ENCODE peak calls at places on chromosomes 2 and 18, in four cellular contexts. Q is activated CD8-positive, alpha-beta T cell treated with anti-CD3 and anti-CD28 coated beads, Interleukin-2, amount 10 ng/mL, durations not matched to agents 7 days and 5 days; V is cortex of kidney; Z is pancreas. J is an unnamed sample.

GRCh38 chr18:6543330-6543908 is 128.7 kb upstream of the L3MBTL4 start:
- DNase-seq in Q (no peak), V (no peak), Z (no peak), J (peak; percentile 0)

GRCh38 chr18:80050797-80051196 is 16.6 kb downstream of the RBFA start:
- DNase-seq in Q (no peak), V (no peak), Z (no peak), J (no peak)

GRCh38 chr2:166417669-166418068 is 41.9 kb upstream of the SCN9A start:
- DNase-seq in Q (no peak), V (no peak), Z (no peak), J (no peak)

GRCh38 chr2:191070276-191070675 is 56.3 kb upstream of the STAT1 start:
- DNase-seq in Q (no peak), V (no peak), Z (no peak), J (no peak)

GRCh38 chr2:151553-152328 is 105.4 kb upstream of the FAM110C start:
- DNase-seq in Q (no peak), V (no peak), Z (no peak), J (no peak)

GRCh38 chr2:163734911-163735691 is 707 bp downstream of the FIGN start:
- DNase-seq in Q (no peak), V (no peak), Z (no peak), J (peak; percentile 44)

GRCh38 chr18:79395761-79396404 is at the start of gene NFATC1:
- DNase-seq in Q (peak; percentile 53), V (no peak), Z (peak; percentile 59), J (peak; percentile 33)

GRCh38 chr2:167943877-167944276 is 303.5 kb downstream of the STK39 start:
- DNase-seq in Q (no peak), V (no peak), Z (no peak), J (no peak)

GRCh38 chr2:100056478-100056877 is 85.9 kb downstream of the AFF3 start:
- DNase-seq in Q (no peak), V (no peak), Z (no peak), J (no peak)

GRCh38 chr2:100548771-100549170 is 14.0 kb upstream of the PDCL3 start:
- DNase-seq in Q (no peak), V (no peak), Z (no peak), J (no peak)

GRCh38 chr2:109348645-109349554 is 219.9 kb downstream of the SH3RF3 start:
- DNase-seq in Q (peak; percentile 78), V (no peak), Z (no peak), J (no peak)

GRCh38 chr2:148552675-148553331 is 91.7 kb upstream of the EPC2 start:
- DNase-seq in Q (peak; percentile 72), V (no peak), Z (no peak), J (no peak)

GRCh38 chr2:178718283-178718682 is 88.9 kb downstream of the TTN start:
- DNase-seq in Q (no peak), V (no peak), Z (no peak), J (no peak)

GRCh38 chr2:59390581-59390980 is 1149.5 kb upstream of the FANCL start:
- DNase-seq in Q (no peak), V (no peak), Z (no peak), J (no peak)

GRCh38 chr2:222959358-222959757 is 92.6 kb upstream of the KCNE4 start:
- DNase-seq in Q (no peak), V (no peak), Z (no peak), J (peak; percentile 84)

GRCh38 chr18:4802296-4802695 is 347.2 kb upstream of the DLGAP1 start:
- DNase-seq in Q (no peak), V (no peak), Z (no peak), J (no peak)

GRCh38 chr18:33307520-33307919 is 133.0 kb downstream of the CCDC178 start:
- DNase-seq in Q (no peak), V (no peak), Z (no peak), J (no peak)

GRCh38 chr2:228417966-228418365 is 236.5 kb upstream of the SPHKAP start:
- DNase-seq in Q (no peak), V (no peak), Z (no peak), J (no peak)

GRCh38 chr2:217101972-217102371 is 242.1 kb upstream of the TNP1 start:
- DNase-seq in Q (no peak), V (no peak), Z (no peak), J (no peak)

GRCh38 chr2:100771125-100771524 is 48.8 kb upstream of the NPAS2 start:
- DNase-seq in Q (no peak), V (no peak), Z (no peak), J (no peak)

GRCh38 chr2:2010266-2010665 is 266.0 kb upstream of the PXDN start:
- DNase-seq in Q (no peak), V (no peak), Z (no peak), J (no peak)

J was measured in SW 1271.